ENCODE peak calls at places on chromosomes 12 and 14, in four cellular contexts. U, B, I and E are unnamed samples.

GRCh38 chr12:110245278-110245868 is 35.7 kb upstream of the ATP2A2 start:
- DNase-seq in U (no peak), B (no peak), I (peak; percentile 73), E (peak; percentile 44)

GRCh38 chr14:102182901-102183619 is 43.4 kb downstream of the WDR20 start:
- DNase-seq in U (no peak), B (no peak), I (no peak), E (no peak)

GRCh38 chr12:72024613-72025012 is 86.0 kb downstream of the TPH2 start:
- DNase-seq in U (no peak), B (no peak), I (no peak), E (no peak)

GRCh38 chr14:34874386-34875030 is 652 bp downstream of the BAZ1A start:
- DNase-seq in U (peak; percentile 72), B (peak; percentile 75), I (peak; percentile 79), E (peak; percentile 68)

GRCh38 chr12:6952860-6953416 is 1.8 kb downstream of the PTPN6 start:
- DNase-seq in U (no peak), B (no peak), I (no peak), E (no peak)

GRCh38 chr12:7935773-7936581 is at the start of gene SLC2A3:
- DNase-seq in U (peak; percentile 74), B (no peak), I (peak; percentile 90), E (peak; percentile 90)

GRCh38 chr14:101665478-101666078 is 95.9 kb upstream of the PPP2R5C start:
- DNase-seq in U (peak; percentile 39), B (no peak), I (peak; percentile 71), E (peak; percentile 48)

GRCh38 chr12:45688188-45688587 is 41.3 kb upstream of the ARID2 start:
- DNase-seq in U (no peak), B (no peak), I (no peak), E (no peak)

GRCh38 chr12:39671898-39672875 is 52.6 kb upstream of the ABCD2 start:
- DNase-seq in U (no peak), B (no peak), I (no peak), E (no peak)

GRCh38 chr14:90747909-90748308 is 68.3 kb downstream of the TTC7B start:
- DNase-seq in U (no peak), B (no peak), I (no peak), E (no peak)
- H3K4me1 ChIP-seq in U (peaks cover 2% of the 10 kb centered on the region), B (no peaks in the 10 kb centered on the region), I (no peaks in the 10 kb centered on the region), E (peaks cover 6% of the 10 kb centered on the region)

GRCh38 chr12:99985631-99986030 is 895 bp upstream of the ANKS1B start:
- DNase-seq in U (no peak), B (no peak), I (no peak), E (no peak)
- H3K4me3 ChIP-seq in U (peak overlapping the region; percentile 48), B (no peak overlapping the region), I (peak overlapping the region; percentile 83), E (peak overlapping the region; percentile 45)

GRCh38 chr14:33774866-33775519 is 175.9 kb downstream of the EGLN3 start:
- DNase-seq in U (no peak), B (no peak), I (no peak), E (no peak)
- H3K27ac ChIP-seq in U (no peak overlapping the region), B (no peak overlapping the region), I (no peak overlapping the region), E (no peak overlapping the region)

GRCh38 chr12:116690016-116690709 is 47.7 kb downstream of the SPRING1 start:
- DNase-seq in U (peak; percentile 34), B (no peak), I (no peak), E (peak; percentile 24)
- H3K4me1 ChIP-seq in U (peaks cover 15% of the 10 kb centered on the region), B (no peaks in the 10 kb centered on the region), I (peaks cover 20% of the 10 kb centered on the region), E (peaks cover 17% of the 10 kb centered on the region)

GRCh38 chr14:49972199-49972671 is 79.4 kb downstream of the ARF6 start:
- DNase-seq in U (no peak), B (no peak), I (no peak), E (peak; percentile 63)
- H3K4me3 ChIP-seq in U (no peak overlapping the region), B (no peak overlapping the region), I (no peak overlapping the region), E (no peak overlapping the region)

GRCh38 chr12:106790020-106790419 is 15.5 kb downstream of the RIC8B start:
- DNase-seq in U (no peak), B (no peak), I (no peak), E (no peak)
- H3K27ac ChIP-seq in U (no peak overlapping the region), B (no peak overlapping the region), I (no peak overlapping the region), E (no peak overlapping the region)

DNA sequence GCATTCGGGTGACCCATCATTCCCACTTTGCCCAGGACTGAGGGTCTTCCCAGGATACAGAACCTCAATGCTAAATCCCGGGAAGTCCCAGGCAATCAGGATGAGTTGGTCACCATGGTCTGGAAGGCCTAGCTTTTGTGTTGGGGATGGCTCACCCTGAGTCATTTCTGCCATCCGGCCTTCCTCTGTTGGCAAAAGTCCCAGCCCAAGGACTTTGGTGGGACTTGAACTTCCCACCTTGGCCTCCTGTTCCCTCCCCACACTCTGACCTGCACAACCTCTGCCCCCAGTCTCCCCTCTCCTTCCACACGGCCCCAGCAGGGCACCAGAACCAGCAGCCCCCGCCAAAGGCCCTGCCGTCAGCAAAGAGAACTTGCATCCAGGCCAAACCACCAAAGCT is 24.6 kb upstream of the NCOR2 start:
- DNase-seq in U (no peak), B (no peak), I (no peak), E (no peak)
- H3K4me1 ChIP-seq in U (no peaks in the 10 kb centered on the region), B (peaks cover 31% of the 10 kb centered on the region), I (no peaks in the 10 kb centered on the region), E (peaks cover 9% of the 10 kb centered on the region)

GRCh38 chr12:5335059-5335458 is 96.8 kb upstream of the NTF3 start:
- DNase-seq in U (no peak), B (no peak), I (no peak), E (no peak)
- H3K4me3 ChIP-seq in U (no peak overlapping the region), B (no peak overlapping the region), I (no peak overlapping the region), E (no peak overlapping the region)